ENCODE peak calls at places on chromosomes 2 and 18, in ten cellular contexts. T is heart left ventricle; Q is IMR-90; H is endodermal cell; A is neural progenitor cell; D is GM23248; N is body of pancreas; O is CD8-positive, alpha-beta T cell; R is PC-3; W is effector memory CD4-positive, alpha-beta T cell. V is an unnamed sample.
A peak's percentile ranks its signal among the peaks of the same experiment; 100 is the strongest.

GRCh38 chr18:5456577-5457466 is 87.0 kb downstream of the EPB41L3 start:
- DNase-seq in T (no peak), D (peak; percentile 68), Q (peak; percentile 62), R (no peak), H (peak; percentile 81), N (no peak), W (no peak), A (peak; percentile 81), O (no peak), V (peak; percentile 67)

GRCh38 chr18:51739044-51739666 is 541.7 kb upstream of the MEX3C start:
- DNase-seq in W (no peak), O (no peak), H (no peak), A (no peak), D (no peak), T (no peak), Q (no peak), N (no peak), R (no peak), V (no peak)

GRCh38 chr2:22355816-22356433 is 1029.1 kb upstream of the KLHL29 start:
- DNase-seq in A (peak; percentile 70), H (peak; percentile 96), D (peak; percentile 13), W (no peak), T (peak; percentile 15), R (peak; percentile 41), Q (peak; percentile 4), O (peak; percentile 37), N (peak; percentile 78), V (peak; percentile 47)

GRCh38 chr2:219060821-219061791 is at the start of gene IHH:
- DNase-seq in H (peak; percentile 81), N (peak; percentile 34), A (peak; percentile 58), W (no peak), O (no peak), Q (no peak), T (no peak), R (peak; percentile 21), D (peak; percentile 35), V (peak; percentile 22)

GRCh38 chr18:10374615-10375295 is 79.7 kb upstream of the APCDD1 start:
- DNase-seq in N (no peak), A (peak; percentile 7), W (no peak), D (peak; percentile 75), T (no peak), O (no peak), Q (no peak), H (no peak), R (no peak), V (no peak)

GRCh38 chr2:9838391-9838790 is 4.9 kb upstream of the TAF1B start:
- DNase-seq in D (no peak), A (no peak), H (no peak), T (no peak), Q (no peak), N (no peak), R (no peak), W (no peak), O (no peak), V (no peak)

GRCh38 chr2:187917535-187917934 is 363.3 kb upstream of the TFPI start:
- DNase-seq in O (no peak), A (peak; percentile 49), N (no peak), Q (peak; percentile 61), D (peak; percentile 33), H (no peak), W (no peak), T (no peak), R (peak; percentile 12), V (no peak)

GRCh38 chr18:39571511-39571910 is 2005.9 kb upstream of the CELF4 start:
- DNase-seq in A (peak; percentile 47), R (peak; percentile 15), O (no peak), T (no peak), D (peak; percentile 51), Q (peak; percentile 19), W (no peak), H (peak; percentile 58), N (peak; percentile 10), V (no peak)

GRCh38 chr2:201257381-201257940 is 2.9 kb upstream of the CASP8 start:
- DNase-seq in R (no peak), O (peak; percentile 53), Q (peak; percentile 5), N (peak; percentile 41), W (peak; percentile 49), H (peak; percentile 63), D (no peak), T (peak; percentile 32), A (no peak), V (peak; percentile 36)

GRCh38 chr18:3238742-3239141 is 8.9 kb upstream of the MYL12A start:
- DNase-seq in W (no peak), H (no peak), T (no peak), A (no peak), N (no peak), R (peak; percentile 25), O (no peak), Q (no peak), D (peak; percentile 21), V (no peak)

GRCh38 chr18:56314396-56314795 is 324.0 kb downstream of the TXNL1 start:
- DNase-seq in O (no peak), A (no peak), H (no peak), D (peak; percentile 36), W (no peak), N (peak; percentile 59), R (no peak), Q (peak; percentile 18), T (no peak), V (no peak)

GRCh38 chr2:236038096-236038495 is 130.1 kb downstream of the GBX2 start:
- DNase-seq in R (no peak), D (no peak), H (no peak), T (no peak), Q (no peak), A (no peak), N (no peak), W (no peak), O (no peak), V (no peak)

GRCh38 chr2:60336442-60337141 is 216.9 kb downstream of the BCL11A start:
- DNase-seq in W (no peak), A (no peak), D (no peak), R (no peak), N (peak; percentile 14), T (no peak), Q (no peak), O (no peak), H (peak; percentile 40), V (no peak)

GRCh38 chr2:62787381-62787780 is 81.9 kb downstream of the EHBP1 start:
- DNase-seq in D (peak; percentile 57), Q (peak; percentile 51), N (no peak), T (no peak), R (peak; percentile 59), H (no peak), O (no peak), A (peak; percentile 42), W (no peak), V (no peak)

GRCh38 chr2:152585830-152586484 is 131.3 kb downstream of the PRPF40A start:
- DNase-seq in O (no peak), N (no peak), D (peak; percentile 95), A (no peak), T (no peak), R (peak; percentile 34), W (no peak), Q (peak; percentile 96), H (no peak), V (peak; percentile 80)

GRCh38 chr2:50746526-50746925 is 285.4 kb downstream of the NRXN1 start:
- DNase-seq in D (peak; percentile 13), O (no peak), Q (peak; percentile 27), W (no peak), T (no peak), R (peak; percentile 53), H (peak; percentile 82), A (peak; percentile 40), N (peak; percentile 38), V (no peak)

GRCh38 chr2:26590960-26591618 is 50.1 kb downstream of the CIB4 start:
- DNase-seq in D (no peak), O (no peak), R (no peak), N (no peak), W (no peak), A (no peak), H (no peak), T (no peak), Q (no peak), V (no peak)
- H3K27me3 ChIP-seq in D (peaks cover 79% of the 10 kb centered on the region), O (no peaks in the 10 kb centered on the region), R (peaks cover 84% of the 10 kb centered on the region), N (no peaks in the 10 kb centered on the region), W (peaks cover 11% of the 10 kb centered on the region), A (peaks cover 22% of the 10 kb centered on the region), H (peaks cover 27% of the 10 kb centered on the region), T (peaks cover 6% of the 10 kb centered on the region), Q (peaks cover 64% of the 10 kb centered on the region), V (no peaks in the 10 kb centered on the region)

GRCh38 chr2:157173740-157174184 is 83.7 kb upstream of the GALNT5 start:
- DNase-seq in N (no peak), D (peak; percentile 96), T (no peak), W (no peak), Q (peak; percentile 100), H (no peak), A (no peak), O (no peak), R (peak; percentile 95), V (no peak)
- H3K4me3 ChIP-seq in N (no peak overlapping the region), D (peak overlapping the region; percentile 57), T (no peak overlapping the region), W (no peak overlapping the region), Q (no peak overlapping the region), H (no peak overlapping the region), A (no peak overlapping the region), O (no peak overlapping the region), R (no peak overlapping the region), V (no peak overlapping the region)

DNA sequence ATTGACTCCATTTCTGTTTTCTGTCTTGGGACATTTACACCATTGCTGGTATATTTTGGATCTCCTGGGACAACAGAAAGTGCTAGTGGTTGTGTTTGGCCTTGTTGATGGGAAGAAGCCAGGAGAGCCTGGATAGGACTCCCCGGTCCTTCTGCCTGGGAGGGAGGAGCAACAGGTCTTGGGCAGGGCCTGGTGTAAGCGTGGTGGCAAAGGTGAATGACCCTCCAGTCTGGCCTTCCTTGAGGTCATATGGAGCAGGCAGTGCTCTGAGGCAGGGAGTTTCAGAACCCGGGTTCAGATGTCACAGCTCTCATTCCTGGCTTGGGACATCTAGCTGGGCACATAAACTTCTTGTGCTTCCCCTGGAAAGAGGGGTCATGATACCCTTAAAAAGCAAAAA is 56.0 kb upstream of the RBM44 start:
- DNase-seq in W (no peak), O (no peak), T (no peak), A (no peak), R (no peak), Q (no peak), D (no peak), N (no peak), H (no peak), V (no peak)
- H3K27ac ChIP-seq in W (peak overlapping the region; percentile 9), O (no peak overlapping the region), T (no peak overlapping the region), A (no peak overlapping the region), R (no peak overlapping the region), Q (no peak overlapping the region), D (no peak overlapping the region), N (no peak overlapping the region), H (no peak overlapping the region), V (no peak overlapping the region)

DNA sequence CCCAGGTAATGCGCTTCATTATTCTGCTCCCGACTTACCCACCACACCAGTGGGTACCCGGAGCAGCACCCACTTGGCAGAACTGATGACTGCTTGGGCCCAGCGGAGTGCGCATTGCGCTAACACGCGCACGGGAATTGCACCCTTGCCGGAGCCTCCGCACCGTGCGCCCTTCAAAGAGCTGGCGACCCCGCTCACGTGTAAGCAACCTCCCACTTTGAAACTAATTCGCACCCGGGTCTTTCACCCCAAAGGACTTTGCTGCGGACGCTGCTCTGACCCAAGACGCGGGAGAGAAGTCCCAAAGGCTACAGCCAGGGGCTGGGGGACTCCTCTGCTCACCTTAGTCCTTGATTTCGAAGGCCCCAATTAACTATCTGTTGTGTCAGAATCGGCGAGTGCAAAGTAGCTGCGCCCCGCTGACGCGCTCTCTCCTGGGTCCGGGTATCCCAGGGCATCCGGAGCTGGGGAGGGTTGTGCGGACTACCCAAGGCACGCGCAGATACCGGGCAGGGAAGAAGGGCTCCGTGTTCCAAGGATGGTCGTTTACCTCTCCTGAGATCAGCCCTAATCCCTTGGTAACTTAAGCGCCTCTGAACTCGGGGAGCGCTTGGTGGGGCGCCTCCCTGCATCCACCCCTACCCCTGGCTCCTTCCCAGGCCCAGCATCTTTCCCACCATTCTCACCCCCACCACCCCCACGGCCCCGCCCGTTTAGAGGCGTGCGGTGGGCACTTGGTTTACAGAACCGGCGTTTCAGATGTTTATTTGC is 13.1 kb upstream of the SATB2 start:
- DNase-seq in N (no peak), R (no peak), A (peak; percentile 45), D (peak; percentile 26), T (no peak), Q (no peak), W (no peak), H (peak; percentile 74), O (no peak), V (no peak)
- H3K27me3 ChIP-seq in N (no peaks in the 10 kb centered on the region), R (peaks cover 37% of the 10 kb centered on the region), A (peaks cover 86% of the 10 kb centered on the region), D (peaks cover 30% of the 10 kb centered on the region), T (peaks cover 66% of the 10 kb centered on the region), Q (peaks cover 72% of the 10 kb centered on the region), W (peaks cover 65% of the 10 kb centered on the region), H (peaks cover 100% of the 10 kb centered on the region), O (peaks cover 55% of the 10 kb centered on the region), V (peaks cover 72% of the 10 kb centered on the region)

V was measured in adrenal gland.